ENCODE peak calls at places on chromosome 10, in seven cellular contexts. A, K, D, Q, B, U and H are unnamed samples. For H3K4me1, the result is how much of the 10 kb centered on the place peaks cover.

GRCh38 chr10:48463318-48464003 is 141.4 kb downstream of the ARHGAP22 start:
- DNase-seq in A (no peak), K (no peak), D (no peak), Q (no peak), B (no peak), U (no peak), H (no peak)

GRCh38 chr10:80856186-80856585 is 318.5 kb downstream of the SH2D4B start:
- DNase-seq in A (no peak), K (no peak), D (no peak), Q (peak), B (no peak), U (no peak), H (no peak)

GRCh38 chr10:681670-682318 is 7.7 kb downstream of the DIP2C start:
- DNase-seq in A (no peak), K (peak), D (no peak), Q (peak), B (no peak), U (no peak), H (no peak)

GRCh38 chr10:97151307-97151914 is 34.3 kb downstream of the SLIT1 start:
- DNase-seq in A (no peak), K (no peak), D (no peak), Q (no peak), B (no peak), U (no peak), H (no peak)

GRCh38 chr10:101558671-101559595 is 29.1 kb downstream of the POLL start:
- DNase-seq in A (no peak), K (no peak), D (no peak), Q (no peak), B (no peak), U (no peak), H (no peak)

GRCh38 chr10:91197044-91197651 is 23.3 kb upstream of the PCGF5 start:
- DNase-seq in A (no peak), K (peak), D (no peak), Q (no peak), B (peak), U (peak), H (no peak)

GRCh38 chr10:116418394-116418793 is 9.3 kb upstream of the PNLIPRP3 start:
- DNase-seq in A (no peak), K (no peak), D (no peak), Q (no peak), B (peak), U (no peak), H (peak)

GRCh38 chr10:75305675-75306074 is 69.9 kb upstream of the COMTD1 start:
- DNase-seq in A (no peak), K (no peak), D (no peak), Q (no peak), B (no peak), U (no peak), H (no peak)

GRCh38 chr10:129400426-129400825 is 66.6 kb upstream of the MGMT start:
- DNase-seq in A (no peak), K (no peak), D (no peak), Q (no peak), B (no peak), U (no peak), H (no peak)

GRCh38 chr10:79078367-79079073 is 9.8 kb downstream of the ZMIZ1 start:
- DNase-seq in A (peak), K (no peak), D (no peak), Q (no peak), B (no peak), U (no peak), H (no peak)

GRCh38 chr10:79075418-79075817 is 6.7 kb downstream of the ZMIZ1 start:
- DNase-seq in A (no peak), K (no peak), D (no peak), Q (no peak), B (no peak), U (no peak), H (no peak)

GRCh38 chr10:79079490-79080355 is 11.0 kb downstream of the ZMIZ1 start:
- DNase-seq in A (no peak), K (peak), D (no peak), Q (no peak), B (peak), U (peak), H (no peak)

GRCh38 chr10:79079074-79079397 is 10.3 kb downstream of the ZMIZ1 start:
- DNase-seq in A (no peak), K (no peak), D (no peak), Q (no peak), B (no peak), U (no peak), H (no peak)

GRCh38 chr10:79077488-79078173 is 8.9 kb downstream of the ZMIZ1 start:
- DNase-seq in A (no peak), K (no peak), D (no peak), Q (no peak), B (no peak), U (no peak), H (no peak)
- H3K4me1 ChIP-seq in A (under half), K (half or more), D (under half), Q (half or more), B (under half), U (half or more), H (under half)

DNA sequence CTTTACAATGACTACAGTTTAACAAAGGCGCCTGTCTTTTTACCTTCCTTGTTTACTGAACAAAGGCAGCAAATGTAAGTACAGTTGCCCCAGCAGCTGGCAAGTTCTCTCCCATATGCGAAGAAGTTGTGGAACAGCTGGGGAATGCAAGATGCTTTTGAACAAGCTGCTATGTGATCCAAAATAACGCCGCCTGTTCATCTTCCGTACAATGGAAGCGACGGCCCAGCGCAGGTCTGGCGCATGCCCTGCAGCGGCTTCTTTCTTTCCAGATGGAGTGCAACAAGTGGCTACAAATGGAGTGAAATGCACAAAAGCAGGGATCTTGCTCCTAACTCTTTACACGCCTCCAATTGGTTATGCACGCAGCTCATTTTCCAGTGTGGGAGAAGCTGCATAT is 97.0 kb upstream of the SVIL start:
- DNase-seq in A (peak), K (no peak), D (no peak), Q (no peak), B (no peak), U (no peak), H (no peak)
- H3K4me1 ChIP-seq in A (half or more), K (under half), D (under half), Q (under half), B (under half), U (under half), H (under half)

DNA sequence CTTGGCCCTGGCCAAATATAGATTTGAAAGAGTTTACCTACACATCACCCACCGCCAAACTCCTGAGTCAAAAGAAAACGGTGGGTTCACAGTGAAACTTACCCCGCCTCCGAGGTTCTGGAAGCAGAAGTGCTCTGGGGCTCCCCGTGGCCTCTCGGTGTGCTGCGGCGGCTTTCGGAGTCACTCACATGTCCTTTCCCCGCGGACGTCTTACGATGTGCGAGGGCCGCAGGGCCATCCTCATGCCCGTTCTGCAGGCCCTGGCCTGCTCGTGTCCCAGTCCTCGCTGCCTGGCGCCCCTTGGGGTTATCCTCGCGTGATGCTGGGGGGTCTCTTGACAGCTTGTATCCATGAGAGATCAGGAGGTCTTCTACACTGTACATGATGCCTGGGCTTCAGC is 12.0 kb downstream of the JCAD start:
- DNase-seq in A (no peak), K (no peak), D (no peak), Q (no peak), B (no peak), U (no peak), H (no peak)
- H3K4me1 ChIP-seq in A (under half), K (under half), D (under half), Q (under half), B (under half), U (under half), H (under half)

GRCh38 chr10:79139124-79139835 is 70.5 kb downstream of the ZMIZ1 start:
- DNase-seq in A (no peak), K (peak), D (no peak), Q (peak), B (peak), U (peak), H (no peak)

GRCh38 chr10:79138449-79139123 is 69.8 kb downstream of the ZMIZ1 start:
- DNase-seq in A (no peak), K (no peak), D (no peak), Q (no peak), B (no peak), U (no peak), H (no peak)

GRCh38 chr10:79140906-79141305 is 72.1 kb downstream of the ZMIZ1 start:
- DNase-seq in A (no peak), K (peak), D (no peak), Q (no peak), B (no peak), U (no peak), H (no peak)

GRCh38 chr10:79142064-79142491 is 73.3 kb downstream of the ZMIZ1 start:
- DNase-seq in A (no peak), K (peak), D (no peak), Q (no peak), B (peak), U (peak), H (no peak)

DNA sequence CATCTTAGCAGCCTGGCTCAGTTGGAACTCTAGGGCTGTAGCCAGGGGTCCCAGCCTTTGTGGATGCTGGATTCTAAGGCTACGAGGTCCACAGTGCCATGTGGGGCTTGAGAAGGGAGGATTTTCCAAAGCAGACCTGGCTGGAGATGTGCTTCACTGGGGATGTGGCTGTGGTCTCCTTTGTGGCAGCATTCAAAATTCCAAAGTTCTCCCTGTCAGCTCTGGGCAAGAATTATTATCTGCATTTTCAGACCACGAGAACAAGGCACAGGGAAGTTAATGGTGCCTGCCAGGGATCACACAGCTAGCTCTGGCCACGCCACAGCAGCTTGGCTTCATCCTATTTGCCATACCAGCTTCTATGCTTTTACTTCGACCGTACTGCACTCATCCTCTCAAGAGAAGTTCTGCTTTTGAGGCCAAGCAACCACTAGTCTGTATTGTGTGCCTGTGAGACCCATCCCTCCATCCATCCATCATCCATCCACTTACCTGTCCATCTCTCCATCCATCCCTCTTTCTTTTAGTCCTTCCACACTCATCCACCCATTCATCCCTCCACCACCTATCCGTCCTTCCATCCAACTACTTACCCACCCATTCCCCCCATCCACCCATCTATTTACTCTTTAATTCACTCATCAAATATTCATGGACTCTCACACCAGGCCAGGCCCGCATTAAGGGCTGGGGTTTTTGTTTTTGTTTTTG is 71.5 kb downstream of the ZMIZ1 start:
- DNase-seq in A (no peak), K (no peak), D (no peak), Q (no peak), B (no peak), U (peak), H (no peak)
- H3K4me1 ChIP-seq in A (under half), K (half or more), D (half or more), Q (under half), B (under half), U (half or more), H (under half)

DNA sequence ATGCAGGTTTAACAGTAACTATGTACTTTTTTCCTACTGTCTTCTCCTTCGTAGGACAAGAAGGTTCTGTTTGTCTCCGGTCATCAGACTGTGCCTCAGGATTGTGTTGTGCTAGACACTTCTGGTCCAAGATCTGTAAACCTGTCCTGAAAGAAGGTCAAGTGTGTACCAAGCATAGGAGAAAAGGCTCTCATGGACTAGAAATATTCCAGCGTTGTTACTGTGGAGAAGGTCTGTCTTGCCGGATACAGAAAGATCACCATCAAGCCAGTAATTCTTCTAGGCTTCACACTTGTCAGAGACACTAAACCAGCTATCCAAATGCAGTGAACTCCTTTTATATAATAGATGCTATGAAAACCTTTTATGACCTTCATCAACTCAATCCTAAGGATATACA is 2.4 kb downstream of the DKK1 start:
- DNase-seq in A (no peak), K (no peak), D (no peak), Q (no peak), B (no peak), U (no peak), H (no peak)
- H3K4me1 ChIP-seq in A (under half), K (under half), D (under half), Q (under half), B (under half), U (under half), H (under half)

DNA sequence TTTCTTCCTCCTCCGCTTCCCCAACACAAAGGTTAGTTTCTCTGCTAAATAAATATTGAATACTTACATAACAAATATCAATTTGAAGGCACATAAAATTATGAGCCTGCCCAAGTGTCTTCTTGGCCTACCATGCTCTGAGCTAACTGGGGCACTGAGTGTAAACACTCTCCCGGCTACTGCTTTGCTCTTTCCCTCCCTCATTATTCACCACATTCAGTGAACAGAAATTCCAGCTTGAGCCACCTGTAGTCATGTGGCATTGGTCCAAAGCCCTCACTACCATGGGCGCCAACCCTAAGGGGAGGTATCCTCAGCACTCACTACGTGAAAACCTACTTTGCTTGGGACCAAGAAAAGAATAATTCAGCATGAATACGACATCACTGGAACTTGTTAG is 409.0 kb downstream of the KCNMA1 start:
- DNase-seq in A (no peak), K (no peak), D (no peak), Q (no peak), B (no peak), U (no peak), H (no peak)
- H3K4me1 ChIP-seq in A (under half), K (under half), D (under half), Q (under half), B (under half), U (under half), H (under half)

GRCh38 chr10:73865107-73865458 is 9.3 kb downstream of the CAMK2G start:
- DNase-seq in A (no peak), K (no peak), D (no peak), Q (no peak), B (no peak), U (no peak), H (no peak)
- H3K4me1 ChIP-seq in A (under half), K (under half), D (half or more), Q (under half), B (under half), U (under half), H (under half)

GRCh38 chr10:35440016-35440415 is 103.7 kb downstream of the CCNY start:
- DNase-seq in A (no peak), K (no peak), D (no peak), Q (no peak), B (no peak), U (no peak), H (no peak)
- H3K4me1 ChIP-seq in A (under half), K (under half), D (under half), Q (under half), B (under half), U (under half), H (under half)